ENCODE peak calls at places on chromosome 22, in six cellular contexts. One of them, this sample, is unnamed.

GRCh38 chr22:28268845-28269244 is 349.8 kb upstream of the PITPNB start:
- DNase-seq in NCI-H1436: no peak
- DNase-seq in cardiac septum: no peak
- DNase-seq in cardiac fibroblast: no peak
- DNase-seq in H1: no peak
- DNase-seq in heart right ventricle: peak; percentile 14
- DNase-seq in this sample: no peak

GRCh38 chr22:49068861-49069260 is 758.8 kb downstream of the BRD1 start:
- DNase-seq in cardiac fibroblast: no peak
- DNase-seq in heart right ventricle: no peak
- DNase-seq in NCI-H1436: no peak
- DNase-seq in H1: no peak
- DNase-seq in cardiac septum: peak; percentile 35
- DNase-seq in this sample: no peak

GRCh38 chr22:19878461-19879247 is 24.0 kb upstream of the GNB1L start:
- DNase-seq in H1: no peak
- DNase-seq in cardiac fibroblast: peak; percentile 68
- DNase-seq in heart right ventricle: no peak
- DNase-seq in cardiac septum: peak; percentile 66
- DNase-seq in NCI-H1436: no peak
- DNase-seq in this sample: no peak

GRCh38 chr22:43745783-43746356 is 66.2 kb downstream of the EFCAB6 start:
- DNase-seq in cardiac fibroblast: no peak
- DNase-seq in NCI-H1436: no peak
- DNase-seq in heart right ventricle: no peak
- DNase-seq in cardiac septum: no peak
- DNase-seq in H1: no peak
- DNase-seq in this sample: no peak

GRCh38 chr22:44211256-44211945 is 30.7 kb downstream of the PARVG start:
- DNase-seq in cardiac septum: no peak
- DNase-seq in H1: no peak
- DNase-seq in heart right ventricle: no peak
- DNase-seq in cardiac fibroblast: peak; percentile 17
- DNase-seq in NCI-H1436: no peak
- DNase-seq in this sample: no peak

GRCh38 chr22:38864361-38865191 is 7.4 kb downstream of the CBX6 start:
- DNase-seq in NCI-H1436: no peak
- DNase-seq in H1: no peak
- DNase-seq in cardiac fibroblast: no peak
- DNase-seq in heart right ventricle: peak; percentile 78
- DNase-seq in cardiac septum: peak; percentile 84
- DNase-seq in this sample: no peak

GRCh38 chr22:41191467-41191866 is 13.6 kb upstream of the L3MBTL2 start:
- DNase-seq in cardiac septum: no peak
- DNase-seq in heart right ventricle: no peak
- DNase-seq in H1: no peak
- DNase-seq in NCI-H1436: no peak
- DNase-seq in cardiac fibroblast: no peak
- DNase-seq in this sample: no peak

GRCh38 chr22:48106215-48106614 is 1343.8 kb downstream of the TBC1D22A start:
- DNase-seq in NCI-H1436: no peak
- DNase-seq in cardiac fibroblast: no peak
- DNase-seq in heart right ventricle: no peak
- DNase-seq in H1: no peak
- DNase-seq in cardiac septum: no peak
- DNase-seq in this sample: no peak

GRCh38 chr22:19750666-19751490 is 9.7 kb upstream of the TBX1 start:
- DNase-seq in heart right ventricle: no peak
- DNase-seq in cardiac fibroblast: no peak
- DNase-seq in NCI-H1436: no peak
- DNase-seq in H1: no peak
- DNase-seq in cardiac septum: no peak
- DNase-seq in this sample: no peak

GRCh38 chr22:38257650-38258246 is 15.1 kb downstream of the TMEM184B start:
- DNase-seq in heart right ventricle: no peak
- DNase-seq in cardiac septum: no peak
- DNase-seq in NCI-H1436: peak; percentile 27
- DNase-seq in H1: no peak
- DNase-seq in cardiac fibroblast: no peak
- DNase-seq in this sample: no peak

GRCh38 chr22:23790819-23791736 is 4.3 kb downstream of the SMARCB1 start:
- DNase-seq in heart right ventricle: no peak
- DNase-seq in H1: no peak
- DNase-seq in NCI-H1436: no peak
- DNase-seq in cardiac septum: no peak
- DNase-seq in cardiac fibroblast: no peak
- DNase-seq in this sample: no peak

GRCh38 chr22:17767236-17768065 is 6.8 kb downstream of the BID start:
- DNase-seq in cardiac fibroblast: no peak
- DNase-seq in cardiac septum: no peak
- DNase-seq in heart right ventricle: no peak
- DNase-seq in NCI-H1436: no peak
- DNase-seq in H1: no peak
- DNase-seq in this sample: no peak